ENCODE peak calls at places on chromosomes 5 and 9, in ten cellular contexts. V is sigmoid colon, G is osteoblast, Y is breast epithelium, W is heart left ventricle, L is cardiac muscle cell, J is AG09309, M is mammary epithelial cell, H is astrocyte of the spinal cord, F is fibroblast of mammary gland. O is an unnamed sample.

GRCh38 chr9:69951411-69951810 is 92.2 kb upstream of the MAMDC2 start:
- DNase-seq in V (no peak), G (no peak), Y (no peak), W (no peak), L (peak; percentile 54), J (peak; percentile 11), M (peak; percentile 71), H (peak; percentile 65), F (peak; percentile 34), O (no peak)

GRCh38 chr5:150562832-150563231 is 54.9 kb downstream of the NDST1 start:
- DNase-seq in V (no peak), G (no peak), Y (no peak), W (no peak), L (peak; percentile 76), J (no peak), M (peak; percentile 54), H (peak; percentile 67), F (peak; percentile 74), O (no peak)

GRCh38 chr5:12865529-12865928 is 961.3 kb upstream of the CTNND2 start:
- DNase-seq in V (no peak), G (no peak), Y (no peak), W (no peak), L (no peak), J (no peak), M (peak; percentile 2), H (peak; percentile 29), F (no peak), O (no peak)

GRCh38 chr9:35027361-35027760 is 37.8 kb downstream of the DNAJB5 start:
- DNase-seq in V (no peak), G (no peak), Y (no peak), W (no peak), L (no peak), J (no peak), M (no peak), H (no peak), F (no peak), O (no peak)

GRCh38 chr9:110180386-110180712 is 27.6 kb downstream of the C9orf152 start:
- DNase-seq in V (no peak), G (no peak), Y (no peak), W (no peak), L (no peak), J (no peak), M (no peak), H (no peak), F (no peak), O (no peak)

GRCh38 chr5:123089572-123089970 is 530 bp downstream of the PRDM6 start:
- DNase-seq in V (peak; percentile 79), G (peak; percentile 97), Y (no peak), W (peak; percentile 70), L (peak; percentile 67), J (no peak), M (peak; percentile 40), H (peak; percentile 33), F (peak; percentile 44), O (no peak)

GRCh38 chr5:54558362-54558761 is 40.8 kb downstream of the SNX18 start:
- DNase-seq in V (no peak), G (no peak), Y (no peak), W (no peak), L (peak; percentile 10), J (no peak), M (no peak), H (no peak), F (no peak), O (no peak)

GRCh38 chr9:4145482-4145881 is 154.4 kb downstream of the GLIS3 start:
- DNase-seq in V (no peak), G (no peak), Y (no peak), W (no peak), L (peak; percentile 26), J (no peak), M (no peak), H (no peak), F (no peak), O (no peak)

GRCh38 chr5:119537704-119538103 is 85.4 kb downstream of the HSD17B4 start:
- DNase-seq in V (no peak), G (no peak), Y (no peak), W (no peak), L (peak; percentile 29), J (no peak), M (peak; percentile 81), H (peak; percentile 64), F (peak; percentile 9), O (no peak)

GRCh38 chr5:109411627-109412026 is 1.9 kb upstream of the PJA2 start:
- DNase-seq in V (no peak), G (peak; percentile 80), Y (no peak), W (no peak), L (peak; percentile 86), J (peak; percentile 82), M (peak; percentile 89), H (peak; percentile 94), F (peak; percentile 97), O (no peak)

GRCh38 chr5:173474881-173475287 is 141.6 kb downstream of the BOD1 start:
- DNase-seq in V (no peak), G (peak; percentile 71), Y (no peak), W (no peak), L (peak; percentile 58), J (peak; percentile 77), M (no peak), H (peak; percentile 57), F (peak; percentile 73), O (no peak)

GRCh38 chr5:40679998-40680681 is 425 bp downstream of the PTGER4 start:
- DNase-seq in V (peak; percentile 68), G (no peak), Y (no peak), W (peak; percentile 73), L (no peak), J (no peak), M (no peak), H (no peak), F (no peak), O (peak; percentile 10)

DNA sequence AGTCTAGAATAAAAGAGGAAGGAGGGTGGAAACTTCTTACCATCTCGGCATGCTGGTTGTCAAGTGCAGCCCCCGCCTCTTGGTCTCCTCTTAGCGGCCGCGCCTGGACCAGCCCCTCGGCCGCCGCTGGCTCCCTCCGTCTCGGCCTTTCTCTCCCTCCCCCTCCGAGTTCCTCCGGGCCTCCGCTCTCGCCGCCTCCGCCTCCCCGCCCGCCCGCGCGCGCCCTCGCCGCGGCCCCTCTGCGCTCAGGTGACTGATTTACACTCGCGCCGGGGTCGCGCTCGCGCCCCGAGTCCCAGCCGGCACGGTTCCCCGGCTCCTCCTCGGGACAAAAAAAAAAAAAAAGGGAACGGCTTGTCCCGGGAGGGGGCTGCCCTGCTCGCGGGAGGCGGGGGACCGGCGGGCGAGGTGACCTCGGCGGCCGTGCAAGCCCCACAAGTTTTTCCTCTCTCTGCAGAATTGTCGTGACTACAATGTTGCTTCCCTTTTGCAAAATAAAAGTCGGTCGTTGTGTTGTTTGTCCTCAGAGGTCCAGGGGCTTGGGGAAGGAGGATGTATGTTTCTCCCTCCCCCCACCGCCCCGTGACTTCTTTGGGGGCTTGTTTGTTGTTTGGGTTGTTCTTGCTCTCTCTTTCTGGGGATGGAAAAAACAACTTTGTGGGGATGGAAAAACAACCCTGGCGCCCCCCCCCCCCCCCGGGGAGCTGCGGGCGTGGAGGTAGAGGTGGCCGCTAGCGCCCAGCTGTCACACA is at the start of gene BNC2:
- DNase-seq in V (peak; percentile 86), G (peak; percentile 89), Y (no peak), W (peak; percentile 75), L (peak; percentile 83), J (no peak), M (no peak), H (peak; percentile 70), F (peak; percentile 50), O (peak; percentile 49)
- TF ChIP-seq CTCF in V (no peak), G (no peak), Y (no peak), W (no peak), L (peak; percentile 4), J (no peak), M (no peak), H (peak; percentile 17), F (no peak), O (peak; percentile 37)

GRCh38 chr9:134089972-134090371 is 22.1 kb upstream of the BRD3 start:
- DNase-seq in V (no peak), G (peak; percentile 52), Y (peak; percentile 63), W (no peak), L (no peak), J (no peak), M (no peak), H (no peak), F (no peak), O (no peak)
- TF ChIP-seq CTCF in V (no peak), G (no peak), Y (no peak), W (no peak), L (no peak), J (no peak), M (no peak), H (no peak), F (no peak), O (no peak)

GRCh38 chr5:129766798-129767197 is 18.9 kb downstream of the MINAR2 start:
- DNase-seq in V (no peak), G (peak; percentile 32), Y (no peak), W (no peak), L (no peak), J (no peak), M (no peak), H (no peak), F (no peak), O (no peak)

GRCh38 chr5:129770034-129770433 is 22.1 kb downstream of the MINAR2 start:
- DNase-seq in V (no peak), G (no peak), Y (no peak), W (no peak), L (no peak), J (no peak), M (no peak), H (no peak), F (no peak), O (no peak)

GRCh38 chr5:129768715-129769114 is 20.8 kb downstream of the MINAR2 start:
- DNase-seq in V (no peak), G (no peak), Y (no peak), W (no peak), L (no peak), J (no peak), M (no peak), H (no peak), F (no peak), O (no peak)

GRCh38 chr5:129771058-129771838 is 23.4 kb downstream of the MINAR2 start:
- DNase-seq in V (no peak), G (peak; percentile 48), Y (no peak), W (no peak), L (peak; percentile 72), J (peak; percentile 17), M (peak; percentile 48), H (peak; percentile 57), F (peak; percentile 64), O (peak; percentile 34)

DNA sequence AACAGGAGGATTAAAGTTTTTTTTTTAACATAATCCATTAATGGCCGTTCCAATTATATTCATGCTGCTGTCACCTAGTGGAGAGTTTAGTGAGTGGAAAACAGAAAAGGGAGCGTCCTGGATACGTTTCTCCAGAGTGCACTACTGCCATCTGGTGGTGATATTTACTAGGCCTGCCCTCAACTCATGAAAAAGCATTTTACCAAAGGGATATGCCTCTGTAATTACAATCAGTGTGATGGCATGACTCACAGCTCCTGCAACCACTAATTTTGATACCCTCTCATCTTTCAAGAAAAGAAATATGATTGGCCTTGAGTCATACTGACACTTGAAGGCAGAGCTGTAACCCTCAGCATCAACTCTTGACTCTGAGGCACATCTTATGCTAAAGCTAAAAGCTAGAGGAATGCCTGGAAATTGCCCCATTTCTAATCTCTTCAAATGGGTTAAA is 20.1 kb downstream of the MINAR2 start:
- DNase-seq in V (peak; percentile 72), G (peak; percentile 81), Y (no peak), W (no peak), L (peak; percentile 94), J (peak; percentile 66), M (peak; percentile 84), H (peak; percentile 88), F (peak; percentile 92), O (peak; percentile 54)
- TF ChIP-seq CTCF in V (peak; percentile 91), G (peak; percentile 99), Y (peak; percentile 99), W (peak; percentile 98), L (peak; percentile 97), J (peak; percentile 98), M (peak; percentile 99), H (peak; percentile 95), F (peak; percentile 100), O (peak; percentile 100)

GRCh38 chr5:97726106-97726505 is 543.1 kb upstream of the RIOK2 start:
- DNase-seq in V (no peak), G (no peak), Y (no peak), W (no peak), L (no peak), J (no peak), M (no peak), H (no peak), F (peak; percentile 22), O (no peak)
- TF ChIP-seq CTCF in V (no peak), G (peak; percentile 28), Y (no peak), W (no peak), L (no peak), J (no peak), M (peak; percentile 28), H (no peak), F (peak; percentile 35), O (peak; percentile 23)

O was measured in progenitor cell of endocrine pancreas.